ENCODE peak calls at places on chromosomes 6 and 20, in six cellular contexts. G is CD8-positive, alpha-beta T cell; R is tibial nerve; X is WTC11; D is thoracic aorta; H is tibial artery. I is an unnamed sample.

GRCh38 chr6:166308769-166309589 is 787 bp upstream of the PRR18 start:
- DNase-seq in R (no peak), H (no peak), G (no peak), D (no peak), X (no peak), I (no peak)

GRCh38 chr6:105326838-105327745 is 75.8 kb downstream of the PREP start:
- DNase-seq in R (no peak), G (no peak), H (no peak), D (no peak), X (no peak), I (no peak)

GRCh38 chr6:72826744-72827438 is 205.0 kb downstream of the KCNQ5 start:
- DNase-seq in H (no peak), G (no peak), R (no peak), X (no peak), D (no peak), I (no peak)

GRCh38 chr6:117495425-117495824 is 13.0 kb downstream of the DCBLD1 start:
- DNase-seq in X (no peak), R (no peak), H (no peak), D (no peak), G (no peak), I (no peak)

GRCh38 chr6:4491501-4492260 is 284.5 kb upstream of the CDYL start:
- DNase-seq in R (no peak), H (no peak), D (no peak), G (no peak), X (no peak), I (no peak)

GRCh38 chr20:57632286-57632685 is 12.1 kb upstream of the ZBP1 start:
- DNase-seq in G (no peak), R (no peak), X (no peak), H (no peak), D (no peak), I (no peak)

GRCh38 chr20:2446845-2447244 is 23.7 kb downstream of the SNRPB start:
- DNase-seq in H (no peak), D (no peak), R (no peak), G (no peak), X (no peak), I (no peak)

GRCh38 chr6:14292119-14292518 is 174.5 kb downstream of the CD83 start:
- DNase-seq in G (no peak), D (no peak), R (no peak), X (no peak), H (no peak), I (no peak)

GRCh38 chr6:4210619-4211419 is 75.4 kb upstream of the ECI2 start:
- DNase-seq in H (peak; percentile 60), G (peak; percentile 41), R (peak; percentile 45), X (peak; percentile 82), D (no peak), I (peak; percentile 28)

GRCh38 chr6:73477407-73477806 is 15.9 kb downstream of the MTO1 start:
- DNase-seq in G (no peak), H (no peak), X (no peak), D (no peak), R (no peak), I (no peak)

GRCh38 chr6:165484178-165484889 is 174.9 kb upstream of the C6orf118 start:
- DNase-seq in R (no peak), G (no peak), D (no peak), H (no peak), X (peak; percentile 42), I (no peak)

GRCh38 chr20:52102126-52102525 is 89.5 kb downstream of the ZFP64 start:
- DNase-seq in H (no peak), X (no peak), R (no peak), D (no peak), G (no peak), I (no peak)

GRCh38 chr20:15060265-15061060 is 723.1 kb upstream of the FLRT3 start:
- DNase-seq in R (no peak), H (no peak), G (no peak), X (no peak), D (no peak), I (no peak)

GRCh38 chr6:80217799-80218198 is 111.3 kb downstream of the BCKDHB start:
- DNase-seq in R (no peak), H (no peak), G (no peak), X (no peak), D (no peak), I (no peak)

GRCh38 chr6:92110390-92110789 is 1309.0 kb downstream of the EPHA7 start:
- DNase-seq in D (no peak), R (no peak), G (no peak), H (no peak), X (no peak), I (no peak)

GRCh38 chr20:35826361-35826760 is 54.5 kb downstream of the PHF20 start:
- DNase-seq in G (no peak), H (no peak), X (no peak), D (no peak), R (no peak), I (no peak)

GRCh38 chr6:16683524-16684194 is 77.6 kb downstream of the ATXN1 start:
- DNase-seq in R (no peak), X (no peak), G (no peak), H (peak; percentile 68), D (no peak), I (no peak)

GRCh38 chr6:35737413-35738211 is 780 bp downstream of the ARMC12 start:
- DNase-seq in X (no peak), D (no peak), G (no peak), R (no peak), H (no peak), I (no peak)

GRCh38 chr20:53216478-53216855 is 244.3 kb downstream of the TSHZ2 start:
- DNase-seq in X (no peak), H (no peak), D (no peak), R (no peak), G (no peak), I (no peak)

GRCh38 chr20:38340693-38341092 is 5.6 kb upstream of the LBP start:
- DNase-seq in G (no peak), D (no peak), H (no peak), X (no peak), R (no peak), I (no peak)

GRCh38 chr20:38338849-38339520 is 7.3 kb upstream of the LBP start:
- DNase-seq in H (no peak), G (no peak), D (no peak), X (peak; percentile 71), R (no peak), I (no peak)

GRCh38 chr20:38334016-38334415 is 12.3 kb upstream of the LBP start:
- DNase-seq in G (no peak), X (no peak), H (no peak), R (no peak), D (no peak), I (no peak)

GRCh38 chr20:38339993-38340392 is 6.3 kb upstream of the LBP start:
- DNase-seq in D (no peak), R (no peak), G (no peak), X (no peak), H (no peak), I (no peak)

GRCh38 chr20:38337561-38338140 is 8.6 kb upstream of the LBP start:
- DNase-seq in G (no peak), X (peak; percentile 97), H (no peak), D (no peak), R (no peak), I (no peak)
- TF ChIP-seq CTCF in G (no peak), X (peak; percentile 96), H (peak; percentile 28), D (peak; percentile 19), R (peak; percentile 64), I (no peak)

GRCh38 chr20:60271597-60271996 is 313.4 kb downstream of the CDH26 start:
- DNase-seq in D (no peak), R (no peak), H (no peak), X (peak; percentile 15), G (no peak), I (no peak)
- TF ChIP-seq CTCF in D (no peak), R (no peak), H (no peak), X (no peak), G (peak; percentile 28), I (no peak)

GRCh38 chr6:44150317-44150917 is 8.2 kb upstream of the CAPN11 start:
- DNase-seq in H (no peak), X (no peak), D (no peak), G (no peak), R (no peak), I (no peak)

GRCh38 chr6:44151348-44152108 is 7.1 kb upstream of the CAPN11 start:
- DNase-seq in G (peak; percentile 69), D (no peak), H (peak; percentile 54), X (peak; percentile 92), R (peak; percentile 51), I (peak; percentile 78)

GRCh38 chr6:44152533-44152932 is 6.1 kb upstream of the CAPN11 start:
- DNase-seq in X (no peak), R (no peak), H (no peak), G (no peak), D (no peak), I (no peak)

GRCh38 chr6:44154067-44154466 is 4.6 kb upstream of the CAPN11 start:
- DNase-seq in X (no peak), R (no peak), D (no peak), H (no peak), G (no peak), I (no peak)

DNA sequence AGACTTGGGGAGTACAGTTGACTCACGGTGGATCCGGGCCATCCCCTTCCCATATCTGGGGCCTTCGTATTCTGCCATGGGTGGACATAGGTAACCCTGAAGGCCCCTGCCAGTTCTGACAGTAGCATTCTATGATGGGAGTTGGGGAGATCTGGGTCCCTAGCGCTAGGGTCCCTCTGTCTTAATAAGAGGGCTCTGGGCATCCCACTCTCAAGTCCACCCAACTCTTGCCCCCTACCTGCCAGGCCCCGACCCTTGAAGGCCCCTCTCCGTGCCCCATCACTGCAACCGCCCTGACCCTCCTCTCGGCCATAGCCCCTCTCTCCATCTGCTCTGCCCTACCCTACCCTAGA is 6.5 kb upstream of the CAPN11 start:
- DNase-seq in D (no peak), R (no peak), H (no peak), G (no peak), X (no peak), I (no peak)
- TF ChIP-seq CTCF in D (peak; percentile 32), R (no peak), H (no peak), G (peak; percentile 23), X (no peak), I (no peak)

DNA sequence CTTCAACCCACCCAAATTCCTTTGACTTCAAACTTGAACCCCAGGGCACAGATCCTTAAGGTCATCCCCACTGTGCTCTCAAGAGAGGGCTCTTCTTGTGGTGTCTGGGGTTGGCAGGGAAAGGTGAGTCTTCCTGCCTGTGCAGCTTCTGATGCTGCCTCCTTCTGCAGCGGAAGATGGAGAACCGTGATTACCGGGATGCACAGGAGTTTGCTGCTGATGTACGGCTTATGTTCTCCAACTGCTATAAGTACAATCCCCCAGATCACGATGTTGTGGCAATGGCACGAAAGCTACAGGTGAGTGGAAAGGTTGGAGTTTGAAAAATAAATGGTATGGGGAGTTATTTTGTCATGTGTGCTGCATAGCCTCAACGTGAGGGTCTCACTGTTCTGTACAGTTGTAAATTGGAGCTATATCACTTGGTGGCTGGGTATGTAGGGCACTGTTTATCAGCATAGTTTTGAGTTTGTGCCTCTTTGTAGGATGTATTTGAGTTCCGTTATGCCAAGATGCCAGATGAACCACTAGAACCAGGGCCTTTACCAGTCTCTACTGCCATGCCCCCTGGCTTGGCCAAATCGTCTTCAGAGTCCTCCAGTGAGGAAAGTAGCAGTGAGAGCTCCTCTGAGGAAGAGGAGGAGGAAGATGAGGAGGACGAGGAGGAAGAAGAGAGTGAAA is 9.0 kb downstream of the BRD2 start:
- DNase-seq in G (no peak), R (no peak), H (no peak), X (no peak), D (no peak), I (no peak)
- TF ChIP-seq CTCF in G (no peak), R (no peak), H (no peak), X (no peak), D (no peak), I (no peak)

GRCh38 chr6:7157752-7158616 is 50.2 kb downstream of the RREB1 start:
- DNase-seq in G (no peak), H (no peak), R (no peak), X (no peak), D (no peak), I (no peak)
- TF ChIP-seq CTCF in G (no peak), H (no peak), R (no peak), X (no peak), D (no peak), I (no peak)

I was measured in activated B cell treated with CpG ODN at 0.5 μM for 24 hours.